ENCODE peak calls at places on chromosomes 2 and 18, in nine cellular contexts. Z is dorsolateral prefrontal cortex, J is choroid plexus epithelial cell, B is coronary artery, D is AG09319, X is WTC11, Y is Panc1, T is neural crest cell, M is adrenal gland. I is an unnamed sample.

GRCh38 chr2:221780281-221780688 is 208.2 kb upstream of the EPHA4 start:
- DNase-seq in Z (no peak), J (no peak), B (no peak), D (no peak), X (no peak), Y (peak; percentile 8), T (no peak), M (no peak), I (no peak)

GRCh38 chr18:49677762-49678398 is 116.0 kb downstream of the LIPG start:
- DNase-seq in Z (no peak), J (no peak), B (no peak), D (no peak), X (no peak), Y (no peak), T (peak; percentile 36), M (no peak), I (no peak)

GRCh38 chr18:48459016-48459415 is 49.8 kb upstream of the ZBTB7C start:
- DNase-seq in Z (no peak), J (no peak), B (no peak), D (no peak), X (no peak), Y (no peak), T (no peak), M (no peak), I (no peak)

GRCh38 chr2:42030829-42031228 is 17.0 kb upstream of the PKDCC start:
- DNase-seq in Z (no peak), J (no peak), B (peak; percentile 36), D (no peak), X (no peak), Y (no peak), T (no peak), M (no peak), I (no peak)

GRCh38 chr2:41782306-41783158 is 265.3 kb upstream of the PKDCC start:
- DNase-seq in Z (no peak), J (peak; percentile 67), B (no peak), D (peak; percentile 2), X (no peak), Y (peak; percentile 33), T (peak; percentile 23), M (peak; percentile 23), I (peak; percentile 34)

GRCh38 chr2:218323526-218324472 is 31.5 kb upstream of the TMBIM1 start:
- DNase-seq in Z (no peak), J (peak; percentile 68), B (no peak), D (no peak), X (peak; percentile 70), Y (no peak), T (peak; percentile 15), M (peak; percentile 54), I (no peak)

GRCh38 chr2:227848586-227848985 is 22.8 kb upstream of the DAW1 start:
- DNase-seq in Z (no peak), J (no peak), B (no peak), D (no peak), X (no peak), Y (no peak), T (no peak), M (no peak), I (peak; percentile 73)

GRCh38 chr2:215942194-215942593 is 71.2 kb downstream of the MREG start:
- DNase-seq in Z (no peak), J (no peak), B (no peak), D (no peak), X (no peak), Y (no peak), T (no peak), M (no peak), I (no peak)

GRCh38 chr18:26429535-26429934 is 118.8 kb downstream of the KCTD1 start:
- DNase-seq in Z (no peak), J (peak; percentile 89), B (no peak), D (peak; percentile 47), X (no peak), Y (no peak), T (no peak), M (peak; percentile 72), I (no peak)

GRCh38 chr2:6855860-6856547 is 9.7 kb downstream of the CMPK2 start:
- DNase-seq in Z (no peak), J (peak; percentile 58), B (no peak), D (no peak), X (no peak), Y (no peak), T (no peak), M (no peak), I (no peak)

GRCh38 chr2:216109962-216110614 is 940 bp downstream of the XRCC5 start:
- DNase-seq in Z (no peak), J (peak; percentile 81), B (no peak), D (peak; percentile 37), X (no peak), Y (no peak), T (no peak), M (no peak), I (no peak)

GRCh38 chr2:227460079-227460485 is 11.9 kb upstream of the AGFG1 start:
- DNase-seq in Z (no peak), J (peak; percentile 56), B (no peak), D (no peak), X (no peak), Y (no peak), T (no peak), M (peak; percentile 67), I (peak; percentile 57)

GRCh38 chr2:143347303-143347702 is 218.1 kb downstream of the ARHGAP15 start:
- DNase-seq in Z (no peak), J (no peak), B (no peak), D (no peak), X (no peak), Y (no peak), T (no peak), M (no peak), I (no peak)

DNA sequence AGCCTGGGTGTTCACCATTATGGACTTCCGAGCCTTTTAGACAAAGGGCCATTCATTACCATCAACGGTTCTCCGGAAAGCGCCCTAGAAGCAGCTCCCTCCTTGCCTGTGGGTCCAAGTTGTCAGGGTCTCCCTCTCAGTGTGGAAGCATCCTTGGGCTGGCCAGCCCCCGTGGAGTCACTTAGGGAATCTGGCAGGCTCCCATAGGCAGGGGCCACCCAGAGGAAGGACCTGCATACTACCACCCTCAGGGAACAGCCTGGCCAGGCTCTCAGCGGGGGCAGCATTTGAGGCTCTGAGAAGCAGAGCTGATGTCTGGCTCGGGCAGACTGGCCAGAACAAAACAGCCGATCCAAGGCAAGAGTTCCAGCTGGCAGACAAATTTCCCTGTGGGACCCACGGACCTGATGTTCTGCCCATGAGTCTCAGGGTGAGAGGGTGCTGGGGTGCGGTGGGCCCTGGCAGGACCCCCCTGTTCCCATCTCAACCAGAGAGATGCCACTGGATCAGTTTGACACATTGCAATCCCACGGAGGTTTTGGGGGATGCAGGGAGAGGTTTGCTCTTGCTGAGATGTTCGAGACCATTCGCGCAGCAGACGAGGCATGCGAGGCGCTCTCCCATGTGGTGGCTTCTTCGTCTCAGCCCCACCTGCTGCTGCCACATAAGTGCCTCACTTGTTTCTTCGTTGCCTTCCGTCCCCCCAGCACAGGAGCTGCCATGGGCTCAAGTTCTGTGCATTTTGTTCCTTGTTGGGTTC is 56.9 kb downstream of the ACKR3 start:
- DNase-seq in Z (no peak), J (no peak), B (no peak), D (no peak), X (no peak), Y (no peak), T (no peak), M (no peak), I (no peak)
- TF ChIP-seq CTCF in Z (no peak), J (no peak), B (no peak), D (no peak), X (no peak), Y (no peak), T (no peak), M (no peak), I (no peak)

GRCh38 chr2:149037851-149038250 is 648 bp upstream of the LYPD6B start:
- DNase-seq in Z (no peak), J (no peak), B (no peak), D (no peak), X (peak; percentile 48), Y (no peak), T (no peak), M (no peak), I (no peak)

GRCh38 chr2:149036507-149037293 is 1.8 kb upstream of the LYPD6B start:
- DNase-seq in Z (no peak), J (no peak), B (no peak), D (no peak), X (no peak), Y (no peak), T (no peak), M (no peak), I (no peak)

GRCh38 chr2:149033716-149034115 is 4.8 kb upstream of the LYPD6B start:
- DNase-seq in Z (no peak), J (no peak), B (no peak), D (no peak), X (no peak), Y (no peak), T (no peak), M (no peak), I (no peak)

GRCh38 chr2:149031396-149031795 is 7.1 kb upstream of the LYPD6B start:
- DNase-seq in Z (no peak), J (no peak), B (no peak), D (no peak), X (no peak), Y (no peak), T (no peak), M (no peak), I (no peak)

GRCh38 chr2:149034406-149034805 is 4.1 kb upstream of the LYPD6B start:
- DNase-seq in Z (no peak), J (no peak), B (no peak), D (no peak), X (no peak), Y (no peak), T (no peak), M (no peak), I (no peak)
- TF ChIP-seq CTCF in Z (no peak), J (no peak), B (no peak), D (no peak), X (no peak), Y (no peak), T (no peak), M (no peak), I (no peak)

DNA sequence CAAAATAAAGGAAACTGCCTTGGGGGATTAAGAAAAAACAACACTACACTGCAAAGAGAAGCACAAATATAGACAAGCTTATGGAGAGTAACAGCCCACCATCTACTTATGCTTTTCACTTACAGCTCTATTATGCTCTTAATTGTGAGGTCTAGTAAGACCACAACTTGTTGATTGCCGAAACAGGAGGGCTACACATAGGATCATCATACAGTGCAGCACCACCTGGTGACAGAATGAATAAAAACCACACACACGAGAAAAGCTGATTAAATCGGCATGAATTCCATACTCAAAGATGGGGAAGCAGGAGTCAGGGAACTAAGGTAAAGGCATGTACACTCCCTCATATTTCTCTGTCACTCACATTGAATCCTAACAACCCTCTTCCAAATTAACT is 259.2 kb downstream of the IKZF2 start:
- DNase-seq in Z (no peak), J (peak; percentile 73), B (no peak), D (no peak), X (peak; percentile 14), Y (no peak), T (no peak), M (peak; percentile 1), I (no peak)
- TF ChIP-seq CTCF in Z (no peak), J (peak; percentile 65), B (no peak), D (peak; percentile 37), X (peak; percentile 13), Y (peak; percentile 35), T (peak; percentile 47), M (no peak), I (no peak)

DNA sequence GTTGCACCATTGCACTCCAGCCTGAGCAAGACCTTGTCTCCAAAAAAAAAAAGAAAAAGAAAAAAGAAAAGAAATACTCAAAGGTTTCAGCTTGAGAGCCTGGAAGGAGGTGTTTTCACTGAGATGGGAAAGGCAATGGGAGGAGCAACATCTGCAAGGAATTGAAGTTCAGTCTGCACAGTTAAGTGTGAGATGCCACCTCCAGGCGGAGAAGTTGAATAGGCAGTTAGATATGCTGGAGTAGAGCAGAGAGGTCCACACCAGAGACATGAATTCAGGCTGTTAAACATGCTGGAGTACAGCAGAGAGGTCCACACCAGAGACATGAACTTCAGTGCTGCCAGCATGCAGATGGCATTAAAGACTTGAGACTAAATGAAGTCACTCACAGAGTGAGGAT is 41.4 kb upstream of the DTNB start:
- DNase-seq in Z (no peak), J (peak; percentile 39), B (no peak), D (no peak), X (no peak), Y (no peak), T (no peak), M (no peak), I (no peak)
- TF ChIP-seq CTCF in Z (no peak), J (peak; percentile 32), B (no peak), D (peak; percentile 3), X (no peak), Y (no peak), T (no peak), M (no peak), I (no peak)

I was measured in GM13976.